ENCODE peak calls at places on chromosomes 5 and 9, in ten cellular contexts. L is H9, Y is left lung, C is heart left ventricle, I is cardiac muscle cell, K is tibial nerve, V is A673, W is fibroblast of lung, Q is tibial artery, A is prostate gland. S is an unnamed sample. For H3K9me3, the result is how much of the 10 kb centered on the place peaks cover.

GRCh38 chr9:116149844-116150243 is 3.7 kb upstream of the PAPPA start:
- DNase-seq in A (no peak), V (peak), L (peak), Y (no peak), I (no peak), W (no peak), Q (no peak), K (no peak), C (no peak), S (no peak)

GRCh38 chr5:6752236-6752635 is 39.0 kb downstream of the TENT4A start:
- DNase-seq in W (no peak), A (no peak), Y (no peak), I (no peak), C (peak), V (no peak), L (no peak), Q (no peak), K (no peak), S (peak)

GRCh38 chr5:74693176-74693575 is 8.1 kb downstream of the HEXB start:
- DNase-seq in C (no peak), L (no peak), I (no peak), W (peak), V (no peak), Y (no peak), Q (no peak), K (no peak), A (no peak), S (no peak)

GRCh38 chr9:136725612-136726011 is 13.2 kb downstream of the DIPK1B start:
- DNase-seq in L (no peak), W (peak), I (peak), K (no peak), Y (no peak), Q (no peak), A (peak), C (no peak), V (no peak), S (no peak)

GRCh38 chr9:87336407-87336806 is 161.3 kb upstream of the DAPK1 start:
- DNase-seq in Y (no peak), L (no peak), C (no peak), W (no peak), V (peak), A (no peak), K (no peak), I (peak), Q (no peak), S (no peak)

GRCh38 chr9:108784998-108785397 is 70.8 kb downstream of the ACTL7B start:
- DNase-seq in C (no peak), K (peak), V (no peak), A (no peak), W (peak), Y (no peak), I (peak), Q (peak), L (no peak), S (no peak)

GRCh38 chr9:34374905-34375552 is 1.7 kb downstream of the MYORG start:
- DNase-seq in V (peak), L (peak), Q (no peak), Y (no peak), K (no peak), A (no peak), W (no peak), I (no peak), C (no peak), S (no peak)

GRCh38 chr9:19925674-19926503 is 137.1 kb upstream of the SLC24A2 start:
- DNase-seq in C (peak), A (peak), L (peak), I (peak), W (peak), Y (peak), V (peak), Q (peak), K (peak), S (peak)

GRCh38 chr9:136138566-136138965 is 19.9 kb upstream of the TMEM250 start:
- DNase-seq in C (no peak), Y (no peak), K (no peak), L (peak), V (peak), Q (no peak), I (peak), W (peak), A (no peak), S (no peak)

GRCh38 chr5:97929383-97929782 is 746.3 kb upstream of the RIOK2 start:
- DNase-seq in W (peak), L (no peak), V (no peak), C (no peak), K (no peak), I (no peak), A (no peak), Y (no peak), Q (no peak), S (no peak)

GRCh38 chr5:34039398-34040157 is 3.4 kb downstream of the C1QTNF3 start:
- DNase-seq in Y (peak), V (no peak), W (no peak), A (no peak), I (no peak), K (no peak), L (no peak), C (no peak), Q (no peak), S (no peak)

GRCh38 chr5:124952079-124952478 is 205.6 kb upstream of the ZNF608 start:
- DNase-seq in K (no peak), L (no peak), A (no peak), V (no peak), W (no peak), Y (no peak), I (no peak), Q (no peak), C (no peak), S (no peak)

GRCh38 chr9:79012561-79012960 is 559.2 kb upstream of the TLE4 start:
- DNase-seq in L (no peak), C (no peak), W (peak), I (peak), Q (no peak), Y (no peak), A (no peak), K (no peak), V (peak), S (no peak)

GRCh38 chr5:65854931-65855330 is 71.4 kb upstream of the ERBIN start:
- DNase-seq in V (no peak), L (no peak), W (peak), K (no peak), I (no peak), Y (no peak), Q (no peak), A (no peak), C (no peak), S (no peak)

GRCh38 chr9:127817881-127818434 is 15.3 kb downstream of the FPGS start:
- DNase-seq in Q (no peak), C (no peak), L (no peak), A (no peak), W (no peak), Y (no peak), K (no peak), I (no peak), V (no peak), S (no peak)

GRCh38 chr9:33480094-33480493 is 6.4 kb upstream of the NOL6 start:
- DNase-seq in V (no peak), K (no peak), Q (no peak), W (no peak), Y (no peak), I (no peak), C (no peak), L (no peak), A (no peak), S (no peak)

GRCh38 chr5:119269061-119269579 is 86.7 kb upstream of the TNFAIP8 start:
- DNase-seq in W (peak), L (peak), K (peak), Q (peak), A (peak), Y (peak), C (peak), V (peak), I (no peak), S (peak)

GRCh38 chr9:79768199-79768598 is 196.4 kb downstream of the TLE4 start:
- DNase-seq in I (no peak), A (no peak), Y (no peak), K (no peak), C (no peak), W (no peak), Q (no peak), L (no peak), V (no peak), S (no peak)

GRCh38 chr5:167642779-167643517 is 648.5 kb upstream of the WWC1 start:
- DNase-seq in V (peak), A (no peak), I (peak), C (no peak), Q (no peak), W (peak), Y (no peak), K (no peak), L (no peak), S (no peak)

GRCh38 chr9:85186218-85186585 is 516.7 kb downstream of the NTRK2 start:
- DNase-seq in L (no peak), K (no peak), Y (no peak), C (no peak), W (no peak), V (no peak), A (no peak), I (no peak), Q (no peak), S (no peak)

GRCh38 chr5:40206030-40206429 is 473.7 kb upstream of the PTGER4 start:
- DNase-seq in Y (no peak), I (no peak), A (no peak), C (no peak), K (no peak), Q (no peak), V (no peak), W (no peak), L (no peak), S (no peak)

GRCh38 chr5:120955795-120956194 is 491.7 kb downstream of the PRR16 start:
- DNase-seq in L (no peak), W (no peak), Q (no peak), C (no peak), Y (no peak), V (no peak), I (no peak), K (no peak), A (no peak), S (no peak)

GRCh38 chr5:178385472-178385853 is 152.9 kb upstream of the PHYKPL start:
- DNase-seq in Q (no peak), V (no peak), A (no peak), L (no peak), C (no peak), K (no peak), W (peak), I (no peak), Y (no peak), S (peak)

GRCh38 chr5:178386532-178386931 is 153.9 kb upstream of the PHYKPL start:
- DNase-seq in Q (no peak), W (no peak), C (no peak), L (peak), A (no peak), I (no peak), K (no peak), Y (no peak), V (no peak), S (peak)

GRCh38 chr5:178383301-178383918 is 150.8 kb upstream of the PHYKPL start:
- DNase-seq in C (no peak), K (no peak), Q (no peak), Y (no peak), W (no peak), I (no peak), A (no peak), V (no peak), L (no peak), S (no peak)

GRCh38 chr5:178383919-178384814 is 151.6 kb upstream of the PHYKPL start:
- DNase-seq in A (peak), K (no peak), Q (no peak), I (no peak), L (no peak), C (peak), Y (no peak), W (no peak), V (no peak), S (no peak)

GRCh38 chr5:178384815-178385471 is 152.3 kb upstream of the PHYKPL start:
- DNase-seq in C (no peak), V (no peak), Q (no peak), L (no peak), Y (no peak), W (no peak), A (no peak), I (no peak), K (no peak), S (no peak)
- H3K9me3 ChIP-seq in C (under half), V (under half), Q (under half), L (under half), Y (under half), W (under half), A (under half), I (under half), K (under half), S (under half)

DNA sequence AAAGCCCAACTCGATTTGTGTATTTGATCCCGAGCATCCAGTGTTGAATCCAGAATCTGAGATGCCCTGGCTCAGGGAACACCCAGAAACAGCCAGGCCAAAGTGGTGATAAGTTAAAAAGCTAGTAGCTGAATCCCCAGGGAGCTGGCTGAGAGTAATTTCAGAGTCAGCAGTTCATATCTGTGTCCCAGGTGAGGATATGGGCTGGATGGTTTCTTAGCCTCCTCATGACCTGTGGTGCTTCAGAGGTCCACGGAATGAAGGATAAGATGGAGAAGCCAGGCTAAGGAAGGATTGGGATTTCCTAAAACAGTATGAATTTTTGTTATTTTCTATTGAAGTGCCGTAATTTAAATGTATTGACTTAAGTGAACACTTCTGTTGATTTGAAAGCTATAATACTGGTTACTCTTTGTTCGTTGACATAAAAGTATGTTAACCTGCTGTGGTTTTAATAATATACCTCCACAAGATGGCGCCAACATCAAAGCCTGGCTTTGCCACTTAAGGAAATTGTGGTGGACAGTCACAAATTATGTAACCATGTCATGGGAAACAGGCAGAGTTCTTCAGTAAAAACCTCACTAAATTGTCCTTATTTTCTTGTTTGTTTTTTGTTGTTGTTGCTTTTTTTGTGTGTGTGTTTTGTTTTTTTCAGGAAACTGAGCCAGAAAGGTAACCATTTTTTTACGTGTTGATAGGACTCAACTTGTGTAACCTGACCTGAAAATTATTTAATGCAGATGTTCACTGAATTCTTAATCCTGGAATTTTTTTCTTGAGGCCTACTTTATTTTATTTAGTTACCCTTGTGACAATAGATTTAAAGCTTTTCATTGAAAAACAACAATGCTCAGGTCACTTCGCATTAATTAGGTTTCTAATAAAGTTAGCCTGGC is 11.4 kb downstream of the MTAP start:
- DNase-seq in Q (peak), V (peak), A (peak), Y (no peak), W (peak), K (peak), L (no peak), C (peak), I (peak), S (peak)
- TF ChIP-seq CTCF in Q (peak), V (peak), A (peak), Y (peak), W (peak), K (peak), L (peak), C (peak), I (peak), S (peak)

DNA sequence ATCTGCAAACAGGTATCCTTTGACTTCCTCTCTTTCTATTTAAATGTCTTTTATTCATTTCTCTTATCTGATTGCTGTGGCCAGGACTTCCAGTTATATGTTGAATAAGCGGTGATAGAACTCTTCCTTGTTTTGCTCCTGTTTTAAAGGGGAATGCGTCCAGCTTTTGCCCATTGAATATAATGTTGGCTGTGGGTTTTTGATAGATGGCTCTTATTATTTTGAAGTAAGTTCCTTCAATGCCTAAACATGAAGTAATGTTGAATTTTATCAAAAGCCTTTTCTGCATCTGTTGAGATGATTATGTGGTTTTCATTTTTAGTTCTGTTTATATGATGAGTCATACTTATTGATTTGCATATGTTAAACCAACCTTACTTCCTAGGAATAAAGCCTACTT is 300.5 kb upstream of the CTNND2 start:
- DNase-seq in L (no peak), K (no peak), W (peak), C (no peak), Q (no peak), I (no peak), V (no peak), A (no peak), Y (no peak), S (no peak)
- H3K9me3 ChIP-seq in L (under half), K (under half), W (under half), C (under half), Q (under half), I (under half), V (under half), A (under half), Y (under half), S (under half)

GRCh38 chr5:22319798-22320197 is 533.3 kb downstream of the CDH12 start:
- DNase-seq in C (no peak), W (no peak), A (no peak), I (no peak), V (no peak), Q (no peak), Y (no peak), L (no peak), K (no peak), S (no peak)
- TF ChIP-seq CTCF in C (no peak), W (no peak), A (no peak), I (no peak), V (no peak), Q (no peak), Y (no peak), L (peak), K (no peak), S (no peak)

DNA sequence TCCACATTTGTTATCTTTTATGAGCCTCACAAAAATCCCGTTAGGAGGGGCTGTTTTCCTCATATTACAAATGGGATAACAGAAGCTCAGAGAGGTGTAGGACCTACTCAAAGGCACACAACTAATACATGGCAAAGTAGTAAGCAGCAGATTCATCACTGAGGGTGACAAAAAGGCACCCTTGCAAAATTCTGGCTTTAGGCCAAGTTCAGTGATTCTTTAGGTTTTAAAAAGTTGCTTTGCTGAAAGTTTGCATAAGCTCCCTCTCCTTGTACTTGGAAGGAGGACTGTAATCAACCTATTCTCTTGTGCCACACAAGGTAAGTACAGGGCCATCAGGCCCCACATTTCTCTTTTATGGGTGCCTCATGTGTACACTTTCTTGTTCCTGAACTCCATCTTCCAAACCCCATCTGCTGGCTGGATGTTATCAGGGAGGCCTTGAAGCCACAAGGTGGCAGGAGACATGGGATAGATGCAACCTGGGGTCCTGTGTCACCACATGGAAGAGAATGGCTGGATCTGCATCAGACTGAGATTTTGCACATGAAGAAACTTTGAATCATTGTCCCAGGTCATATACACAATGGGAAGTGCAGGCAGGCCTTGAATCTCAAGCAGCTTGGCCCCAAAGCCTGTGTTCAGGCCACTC is 311.6 kb downstream of the MSX2 start:
- DNase-seq in L (no peak), I (no peak), C (no peak), K (no peak), Y (no peak), W (no peak), A (no peak), Q (no peak), V (no peak), S (no peak)
- H3K9me3 ChIP-seq in L (under half), I (under half), C (under half), K (under half), Y (under half), W (under half), A (under half), Q (under half), V (under half), S (under half)

DNA sequence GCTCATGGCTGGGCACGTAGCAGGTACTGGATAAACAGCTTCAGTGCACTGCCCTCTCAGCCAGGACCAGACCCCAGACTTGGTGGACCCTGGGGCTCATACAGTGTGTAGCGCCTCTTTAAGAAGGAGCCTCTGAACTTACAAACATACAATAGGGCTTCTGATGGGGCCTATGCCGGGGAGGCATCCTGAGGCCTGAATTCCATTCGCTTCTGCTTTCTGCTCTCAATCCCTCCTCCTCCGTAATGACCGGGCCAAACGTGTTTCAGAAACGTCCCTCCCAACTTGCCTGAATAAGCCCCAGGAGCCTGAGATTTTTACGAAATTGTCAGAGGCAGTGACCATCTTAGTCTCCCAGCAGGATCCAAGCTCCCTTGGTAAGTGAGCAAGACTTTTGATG is 128.1 kb upstream of the BOD1 start:
- DNase-seq in V (no peak), L (no peak), I (no peak), A (no peak), K (no peak), Y (no peak), W (no peak), Q (no peak), C (no peak), S (no peak)
- TF ChIP-seq CTCF in V (no peak), L (no peak), I (no peak), A (no peak), K (no peak), Y (no peak), W (no peak), Q (no peak), C (no peak), S (no peak)

DNA sequence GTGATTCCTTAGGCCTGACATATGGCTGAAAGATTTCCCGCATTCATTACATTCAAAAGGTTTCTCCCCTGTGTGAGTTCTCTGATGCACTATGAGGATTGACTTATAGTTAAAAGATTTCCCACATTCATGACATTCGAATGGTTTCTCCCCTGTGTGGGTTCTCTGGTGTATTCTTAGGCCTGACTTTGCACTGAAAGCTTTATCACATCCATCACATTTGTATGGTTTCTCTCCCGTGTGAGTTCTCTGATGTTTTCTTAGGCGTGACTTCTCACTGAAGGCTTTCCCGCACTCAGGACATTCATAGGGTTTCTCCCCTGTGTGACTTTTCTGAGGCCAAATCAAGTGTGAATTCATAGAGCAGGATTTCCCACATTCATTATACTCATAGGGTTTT is 35.8 kb downstream of the ZNF782 start:
- DNase-seq in Y (no peak), C (no peak), I (no peak), K (no peak), A (no peak), L (no peak), Q (no peak), W (no peak), V (no peak), S (no peak)
- H3K9me3 ChIP-seq in Y (half or more), C (half or more), I (under half), K (under half), A (under half), L (half or more), Q (half or more), W (under half), V (half or more), S (under half)

GRCh38 chr9:37679649-37680402 is 29.1 kb downstream of the FRMPD1 start:
- DNase-seq in K (no peak), A (no peak), C (no peak), Q (no peak), W (no peak), I (no peak), V (no peak), Y (no peak), L (no peak), S (no peak)

GRCh38 chr9:37676411-37676830 is 25.7 kb downstream of the FRMPD1 start:
- DNase-seq in L (no peak), Q (no peak), A (no peak), W (no peak), I (no peak), K (no peak), Y (no peak), C (peak), V (peak), S (no peak)

GRCh38 chr9:37675661-37676060 is 24.9 kb downstream of the FRMPD1 start:
- DNase-seq in I (no peak), L (no peak), Y (no peak), Q (no peak), W (no peak), K (no peak), V (no peak), A (no peak), C (no peak), S (no peak)

GRCh38 chr9:37677435-37677834 is 26.7 kb downstream of the FRMPD1 start:
- DNase-seq in W (no peak), V (no peak), A (no peak), C (no peak), Y (no peak), K (no peak), L (no peak), Q (no peak), I (no peak), S (no peak)

GRCh38 chr9:37678789-37679273 is 28.1 kb downstream of the FRMPD1 start:
- DNase-seq in K (no peak), W (no peak), A (no peak), I (no peak), L (no peak), Y (no peak), C (peak), Q (no peak), V (peak), S (no peak)
- TF ChIP-seq CTCF in K (no peak), W (no peak), A (no peak), I (no peak), L (no peak), Y (no peak), C (no peak), Q (no peak), V (no peak), S (no peak)

S was measured in sigmoid colon.